ENCODE peak calls at places on chromosomes 7 and 10, in nine cellular contexts. One of them, this sample, is unnamed.

GRCh38 chr7:35334511-35334910 is 80.6 kb upstream of the TBX20 start:
- DNase-seq in retina: no peak
- DNase-seq in GM04504: no peak
- DNase-seq in amniotic stem cell: no peak
- DNase-seq in osteocyte: no peak
- DNase-seq in left ventricle myocardium superior: no peak
- DNase-seq in heart right ventricle: no peak
- DNase-seq in GM12891: no peak
- DNase-seq in EL: peak
- DNase-seq in this sample: no peak

GRCh38 chr7:143408686-143409551 is at the start of gene EPHA1:
- DNase-seq in left ventricle myocardium superior: no peak
- DNase-seq in GM12891: no peak
- DNase-seq in amniotic stem cell: no peak
- DNase-seq in EL: no peak
- DNase-seq in osteocyte: no peak
- DNase-seq in retina: peak
- DNase-seq in heart right ventricle: no peak
- DNase-seq in GM04504: no peak
- DNase-seq in this sample: no peak

GRCh38 chr10:6044651-6045599 is 17.2 kb downstream of the IL2RA start:
- DNase-seq in left ventricle myocardium superior: no peak
- DNase-seq in osteocyte: peak
- DNase-seq in GM04504: no peak
- DNase-seq in GM12891: no peak
- DNase-seq in retina: no peak
- DNase-seq in EL: no peak
- DNase-seq in amniotic stem cell: no peak
- DNase-seq in heart right ventricle: no peak
- DNase-seq in this sample: no peak

GRCh38 chr7:18257711-18258110 is 230.1 kb upstream of the PRPS1L1 start:
- DNase-seq in EL: peak
- DNase-seq in osteocyte: no peak
- DNase-seq in left ventricle myocardium superior: no peak
- DNase-seq in amniotic stem cell: peak
- DNase-seq in heart right ventricle: no peak
- DNase-seq in GM12891: no peak
- DNase-seq in retina: no peak
- DNase-seq in GM04504: peak
- DNase-seq in this sample: no peak

GRCh38 chr10:61821153-61821552 is 80.3 kb upstream of the ARID5B start:
- DNase-seq in GM12891: no peak
- DNase-seq in GM04504: no peak
- DNase-seq in retina: no peak
- DNase-seq in osteocyte: no peak
- DNase-seq in EL: no peak
- DNase-seq in heart right ventricle: no peak
- DNase-seq in left ventricle myocardium superior: no peak
- DNase-seq in amniotic stem cell: no peak
- DNase-seq in this sample: no peak

GRCh38 chr10:31745612-31746376 is 182.8 kb downstream of the ARHGAP12 start:
- DNase-seq in left ventricle myocardium superior: no peak
- DNase-seq in GM12891: no peak
- DNase-seq in retina: no peak
- DNase-seq in GM04504: peak
- DNase-seq in amniotic stem cell: peak
- DNase-seq in osteocyte: no peak
- DNase-seq in EL: peak
- DNase-seq in heart right ventricle: no peak
- DNase-seq in this sample: peak

GRCh38 chr10:91410638-91411367 is 659 bp downstream of the HECTD2 start:
- DNase-seq in left ventricle myocardium superior: no peak
- DNase-seq in retina: no peak
- DNase-seq in GM12891: no peak
- DNase-seq in amniotic stem cell: no peak
- DNase-seq in GM04504: no peak
- DNase-seq in EL: peak
- DNase-seq in osteocyte: no peak
- DNase-seq in heart right ventricle: no peak
- DNase-seq in this sample: no peak

GRCh38 chr7:133582766-133583523 is 330.1 kb downstream of the EXOC4 start:
- DNase-seq in EL: peak
- DNase-seq in osteocyte: no peak
- DNase-seq in heart right ventricle: no peak
- DNase-seq in GM04504: peak
- DNase-seq in GM12891: no peak
- DNase-seq in left ventricle myocardium superior: no peak
- DNase-seq in amniotic stem cell: peak
- DNase-seq in retina: no peak
- DNase-seq in this sample: peak

GRCh38 chr10:91891285-91892001 is 17.8 kb downstream of the FGFBP3 start:
- DNase-seq in left ventricle myocardium superior: no peak
- DNase-seq in heart right ventricle: no peak
- DNase-seq in EL: peak
- DNase-seq in retina: no peak
- DNase-seq in amniotic stem cell: no peak
- DNase-seq in GM12891: no peak
- DNase-seq in osteocyte: no peak
- DNase-seq in GM04504: no peak
- DNase-seq in this sample: no peak

GRCh38 chr10:62895058-62895457 is 78.9 kb upstream of the EGR2 start:
- DNase-seq in amniotic stem cell: no peak
- DNase-seq in GM12891: no peak
- DNase-seq in osteocyte: no peak
- DNase-seq in GM04504: peak
- DNase-seq in EL: peak
- DNase-seq in retina: no peak
- DNase-seq in heart right ventricle: peak
- DNase-seq in left ventricle myocardium superior: peak
- DNase-seq in this sample: no peak

GRCh38 chr7:117323585-117323876 is 673 bp upstream of the WNT2 start:
- DNase-seq in retina: peak
- DNase-seq in GM04504: no peak
- DNase-seq in osteocyte: no peak
- DNase-seq in GM12891: no peak
- DNase-seq in amniotic stem cell: no peak
- DNase-seq in heart right ventricle: no peak
- DNase-seq in left ventricle myocardium superior: no peak
- DNase-seq in EL: peak
- DNase-seq in this sample: no peak

GRCh38 chr10:62038609-62039190 is 137.2 kb downstream of the ARID5B start:
- DNase-seq in left ventricle myocardium superior: peak
- DNase-seq in EL: peak
- DNase-seq in amniotic stem cell: peak
- DNase-seq in osteocyte: no peak
- DNase-seq in heart right ventricle: peak
- DNase-seq in retina: peak
- DNase-seq in GM12891: peak
- DNase-seq in GM04504: no peak
- DNase-seq in this sample: no peak

GRCh38 chr10:100346351-100346764 is 675 bp upstream of the SCD start:
- DNase-seq in EL: peak
- DNase-seq in left ventricle myocardium superior: peak
- DNase-seq in heart right ventricle: peak
- DNase-seq in osteocyte: peak
- DNase-seq in amniotic stem cell: no peak
- DNase-seq in GM12891: peak
- DNase-seq in GM04504: no peak
- DNase-seq in retina: peak
- DNase-seq in this sample: no peak

GRCh38 chr7:75945297-75946168 is 30.6 kb downstream of the POR start:
- DNase-seq in osteocyte: no peak
- DNase-seq in heart right ventricle: no peak
- DNase-seq in left ventricle myocardium superior: no peak
- DNase-seq in GM12891: no peak
- DNase-seq in GM04504: no peak
- DNase-seq in amniotic stem cell: no peak
- DNase-seq in EL: no peak
- DNase-seq in retina: no peak
- DNase-seq in this sample: no peak

GRCh38 chr7:142906643-142907042 is 21.1 kb upstream of the TRPV6 start:
- DNase-seq in GM04504: no peak
- DNase-seq in EL: no peak
- DNase-seq in osteocyte: no peak
- DNase-seq in GM12891: no peak
- DNase-seq in amniotic stem cell: no peak
- DNase-seq in retina: no peak
- DNase-seq in left ventricle myocardium superior: no peak
- DNase-seq in heart right ventricle: no peak
- DNase-seq in this sample: no peak

GRCh38 chr10:12508165-12508564 is 158.8 kb downstream of the CAMK1D start:
- DNase-seq in GM04504: no peak
- DNase-seq in retina: no peak
- DNase-seq in GM12891: no peak
- DNase-seq in amniotic stem cell: no peak
- DNase-seq in heart right ventricle: no peak
- DNase-seq in left ventricle myocardium superior: no peak
- DNase-seq in EL: no peak
- DNase-seq in osteocyte: no peak
- DNase-seq in this sample: no peak

GRCh38 chr7:2894118-2894940 is 50.2 kb upstream of the GNA12 start:
- DNase-seq in osteocyte: no peak
- DNase-seq in GM12891: peak
- DNase-seq in GM04504: no peak
- DNase-seq in EL: no peak
- DNase-seq in heart right ventricle: no peak
- DNase-seq in retina: no peak
- DNase-seq in left ventricle myocardium superior: no peak
- DNase-seq in amniotic stem cell: no peak
- DNase-seq in this sample: no peak

GRCh38 chr10:114753126-114753525 is 68.5 kb upstream of the FHIP2A start:
- DNase-seq in left ventricle myocardium superior: no peak
- DNase-seq in GM04504: peak
- DNase-seq in EL: peak
- DNase-seq in amniotic stem cell: no peak
- DNase-seq in heart right ventricle: no peak
- DNase-seq in retina: no peak
- DNase-seq in GM12891: no peak
- DNase-seq in osteocyte: no peak
- DNase-seq in this sample: no peak